ENCODE peak calls at places on chromosome 13, in five cellular contexts. One of them, this sample, is unnamed.
A peak's percentile ranks its signal among the peaks of the same experiment; 100 is the strongest.

GRCh38 chr13:108769213-108770070 is 140.0 kb downstream of the MYO16 start:
- DNase-seq in HepG2: no peak
- DNase-seq in endodermal cell: no peak
- DNase-seq in fibroblast of lung: peak; percentile 19
- DNase-seq in H9: no peak
- DNase-seq in this sample: no peak

GRCh38 chr13:52359534-52359933 is 46.4 kb downstream of the THSD1 start:
- DNase-seq in HepG2: no peak
- DNase-seq in endodermal cell: no peak
- DNase-seq in fibroblast of lung: peak; percentile 11
- DNase-seq in H9: no peak
- DNase-seq in this sample: no peak

GRCh38 chr13:102141625-102142472 is 260.0 kb downstream of the FGF14 start:
- DNase-seq in HepG2: peak; percentile 4
- DNase-seq in endodermal cell: no peak
- DNase-seq in fibroblast of lung: peak; percentile 23
- DNase-seq in H9: no peak
- DNase-seq in this sample: no peak

GRCh38 chr13:43405457-43405856 is 381.3 kb downstream of the ENOX1 start:
- DNase-seq in HepG2: no peak
- DNase-seq in endodermal cell: no peak
- DNase-seq in fibroblast of lung: peak; percentile 76
- DNase-seq in H9: no peak
- DNase-seq in this sample: no peak

GRCh38 chr13:33817513-33817842 is 471 bp upstream of the RFC3 start:
- DNase-seq in HepG2: no peak
- DNase-seq in endodermal cell: no peak
- DNase-seq in fibroblast of lung: peak; percentile 2
- DNase-seq in H9: no peak
- DNase-seq in this sample: no peak

GRCh38 chr13:29677627-29678026 is 82.1 kb upstream of the SLC7A1 start:
- DNase-seq in HepG2: no peak
- DNase-seq in endodermal cell: no peak
- DNase-seq in fibroblast of lung: no peak
- DNase-seq in H9: no peak
- DNase-seq in this sample: no peak

GRCh38 chr13:91360246-91360751 is 12.8 kb downstream of the MIR17HG start:
- DNase-seq in HepG2: no peak
- DNase-seq in endodermal cell: no peak
- DNase-seq in fibroblast of lung: no peak
- DNase-seq in H9: no peak
- DNase-seq in this sample: no peak

GRCh38 chr13:46665630-46666482 is 112.9 kb downstream of the LRCH1 start:
- DNase-seq in HepG2: peak; percentile 70
- DNase-seq in endodermal cell: no peak
- DNase-seq in fibroblast of lung: no peak
- DNase-seq in H9: no peak
- DNase-seq in this sample: no peak

GRCh38 chr13:110433014-110433413 is 125.9 kb downstream of the COL4A2 start:
- DNase-seq in HepG2: no peak
- DNase-seq in endodermal cell: no peak
- DNase-seq in fibroblast of lung: no peak
- DNase-seq in H9: no peak
- DNase-seq in this sample: peak; percentile 89

GRCh38 chr13:102261809-102262208 is 140.0 kb downstream of the FGF14 start:
- DNase-seq in HepG2: no peak
- DNase-seq in endodermal cell: no peak
- DNase-seq in fibroblast of lung: no peak
- DNase-seq in H9: no peak
- DNase-seq in this sample: no peak

GRCh38 chr13:72500851-72501250 is 226.6 kb downstream of the MZT1 start:
- DNase-seq in HepG2: no peak
- DNase-seq in endodermal cell: no peak
- DNase-seq in fibroblast of lung: no peak
- DNase-seq in H9: no peak
- DNase-seq in this sample: no peak

DNA sequence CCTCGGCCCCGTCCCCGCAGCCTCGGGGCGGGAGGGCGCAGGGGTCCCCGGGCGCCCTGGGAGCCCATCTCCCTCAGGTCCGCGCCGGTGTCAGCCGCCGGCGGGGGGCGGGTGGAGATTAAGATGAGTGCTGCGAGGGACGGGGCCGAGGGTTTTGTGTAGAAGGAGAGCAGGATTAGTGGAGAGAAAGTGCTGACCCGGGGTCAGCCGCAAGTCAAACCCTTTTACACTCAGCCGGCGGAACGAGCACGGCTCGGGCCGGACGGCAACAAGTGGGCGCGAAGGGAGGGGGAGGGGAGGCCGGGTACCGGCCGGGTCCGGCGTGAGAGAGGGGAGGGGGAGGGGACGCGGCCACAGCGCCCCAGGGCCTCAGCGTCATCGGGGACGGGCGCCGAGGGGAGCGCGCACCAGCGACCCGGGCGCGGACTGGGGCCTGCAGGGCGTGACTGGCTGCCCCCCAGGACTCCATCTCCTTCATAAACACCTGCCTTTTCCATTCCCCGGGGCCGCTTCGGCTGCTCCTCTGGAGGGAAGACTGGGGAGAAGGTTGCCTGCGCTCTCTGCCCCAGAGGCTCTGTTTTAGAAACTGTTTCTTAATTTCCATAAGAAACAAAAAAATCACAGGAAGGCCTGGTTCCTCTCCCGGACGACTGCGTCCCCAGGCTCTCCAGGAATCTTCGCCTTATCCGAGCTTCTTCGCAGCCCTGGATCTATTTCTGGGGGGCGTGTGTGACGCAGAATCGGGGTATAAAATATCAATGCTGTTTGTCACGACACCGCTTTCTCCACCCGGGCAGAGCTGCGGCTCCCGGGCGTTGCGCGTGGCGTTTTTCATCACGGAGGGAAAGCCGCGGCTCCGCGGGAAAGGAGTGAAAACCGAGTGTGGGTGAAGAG is 6.5 kb downstream of the SOX1 start:
- DNase-seq in HepG2: no peak
- DNase-seq in endodermal cell: peak; percentile 88
- DNase-seq in fibroblast of lung: no peak
- DNase-seq in H9: peak; percentile 83
- DNase-seq in this sample: no peak
- H3K9ac ChIP-seq in HepG2: no peak overlapping the region
- H3K9ac ChIP-seq in endodermal cell: no peak overlapping the region
- H3K9ac ChIP-seq in fibroblast of lung: no peak overlapping the region
- H3K9ac ChIP-seq in H9: no peak overlapping the region
- H3K9ac ChIP-seq in this sample: no peak overlapping the region

GRCh38 chr13:39526499-39526898 is 76.5 kb downstream of the LHFPL6 start:
- DNase-seq in HepG2: no peak
- DNase-seq in endodermal cell: no peak
- DNase-seq in fibroblast of lung: no peak
- DNase-seq in H9: no peak
- DNase-seq in this sample: no peak

GRCh38 chr13:39530996-39531395 is 72.0 kb downstream of the LHFPL6 start:
- DNase-seq in HepG2: no peak
- DNase-seq in endodermal cell: no peak
- DNase-seq in fibroblast of lung: peak; percentile 19
- DNase-seq in H9: no peak
- DNase-seq in this sample: no peak

GRCh38 chr13:39524795-39525194 is 78.2 kb downstream of the LHFPL6 start:
- DNase-seq in HepG2: no peak
- DNase-seq in endodermal cell: no peak
- DNase-seq in fibroblast of lung: no peak
- DNase-seq in H9: no peak
- DNase-seq in this sample: no peak

GRCh38 chr13:39527961-39528720 is 74.9 kb downstream of the LHFPL6 start:
- DNase-seq in HepG2: no peak
- DNase-seq in endodermal cell: no peak
- DNase-seq in fibroblast of lung: peak; percentile 97
- DNase-seq in H9: no peak
- DNase-seq in this sample: no peak

DNA sequence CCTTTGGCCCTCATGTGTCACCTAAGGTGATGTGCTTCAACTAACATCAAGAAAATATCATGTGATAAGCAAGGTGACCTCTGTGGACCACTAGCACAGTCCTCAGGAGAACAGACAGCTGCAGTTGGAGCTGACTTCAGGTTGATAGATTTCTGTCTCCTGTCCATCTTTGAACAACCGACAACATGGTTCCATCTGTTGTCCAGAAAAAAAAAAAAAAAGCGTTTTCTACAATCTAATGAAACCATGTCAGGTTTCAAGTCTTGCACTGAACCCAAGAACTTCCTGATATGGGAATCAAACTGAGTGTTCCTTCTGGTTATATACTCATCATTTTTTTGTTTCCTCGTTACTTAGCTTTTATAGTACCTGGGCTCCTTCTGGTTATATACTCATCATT is 75.7 kb downstream of the LHFPL6 start:
- DNase-seq in HepG2: no peak
- DNase-seq in endodermal cell: no peak
- DNase-seq in fibroblast of lung: no peak
- DNase-seq in H9: no peak
- DNase-seq in this sample: no peak
- H3K27ac ChIP-seq in HepG2: no peak overlapping the region
- H3K27ac ChIP-seq in endodermal cell: no peak overlapping the region
- H3K27ac ChIP-seq in fibroblast of lung: peak overlapping the region; percentile 83
- H3K27ac ChIP-seq in H9: no peak overlapping the region
- H3K27ac ChIP-seq in this sample: no peak overlapping the region

GRCh38 chr13:39049274-39049673 is 11.0 kb downstream of the NHLRC3 start:
- DNase-seq in HepG2: no peak
- DNase-seq in endodermal cell: no peak
- DNase-seq in fibroblast of lung: no peak
- DNase-seq in H9: no peak
- DNase-seq in this sample: no peak

GRCh38 chr13:39048806-39049205 is 10.6 kb downstream of the NHLRC3 start:
- DNase-seq in HepG2: no peak
- DNase-seq in endodermal cell: no peak
- DNase-seq in fibroblast of lung: no peak
- DNase-seq in H9: no peak
- DNase-seq in this sample: no peak

GRCh38 chr13:39051157-39051556 is 12.9 kb downstream of the NHLRC3 start:
- DNase-seq in HepG2: peak; percentile 13
- DNase-seq in endodermal cell: no peak
- DNase-seq in fibroblast of lung: peak; percentile 25
- DNase-seq in H9: no peak
- DNase-seq in this sample: no peak

GRCh38 chr13:39044536-39044935 is 6.3 kb downstream of the NHLRC3 start:
- DNase-seq in HepG2: no peak
- DNase-seq in endodermal cell: no peak
- DNase-seq in fibroblast of lung: no peak
- DNase-seq in H9: no peak
- DNase-seq in this sample: no peak

GRCh38 chr13:39047560-39047959 is 9.3 kb downstream of the NHLRC3 start:
- DNase-seq in HepG2: no peak
- DNase-seq in endodermal cell: peak; percentile 80
- DNase-seq in fibroblast of lung: no peak
- DNase-seq in H9: peak; percentile 61
- DNase-seq in this sample: no peak
- H3K9ac ChIP-seq in HepG2: no peak overlapping the region
- H3K9ac ChIP-seq in endodermal cell: no peak overlapping the region
- H3K9ac ChIP-seq in fibroblast of lung: no peak overlapping the region
- H3K9ac ChIP-seq in H9: no peak overlapping the region
- H3K9ac ChIP-seq in this sample: no peak overlapping the region

DNA sequence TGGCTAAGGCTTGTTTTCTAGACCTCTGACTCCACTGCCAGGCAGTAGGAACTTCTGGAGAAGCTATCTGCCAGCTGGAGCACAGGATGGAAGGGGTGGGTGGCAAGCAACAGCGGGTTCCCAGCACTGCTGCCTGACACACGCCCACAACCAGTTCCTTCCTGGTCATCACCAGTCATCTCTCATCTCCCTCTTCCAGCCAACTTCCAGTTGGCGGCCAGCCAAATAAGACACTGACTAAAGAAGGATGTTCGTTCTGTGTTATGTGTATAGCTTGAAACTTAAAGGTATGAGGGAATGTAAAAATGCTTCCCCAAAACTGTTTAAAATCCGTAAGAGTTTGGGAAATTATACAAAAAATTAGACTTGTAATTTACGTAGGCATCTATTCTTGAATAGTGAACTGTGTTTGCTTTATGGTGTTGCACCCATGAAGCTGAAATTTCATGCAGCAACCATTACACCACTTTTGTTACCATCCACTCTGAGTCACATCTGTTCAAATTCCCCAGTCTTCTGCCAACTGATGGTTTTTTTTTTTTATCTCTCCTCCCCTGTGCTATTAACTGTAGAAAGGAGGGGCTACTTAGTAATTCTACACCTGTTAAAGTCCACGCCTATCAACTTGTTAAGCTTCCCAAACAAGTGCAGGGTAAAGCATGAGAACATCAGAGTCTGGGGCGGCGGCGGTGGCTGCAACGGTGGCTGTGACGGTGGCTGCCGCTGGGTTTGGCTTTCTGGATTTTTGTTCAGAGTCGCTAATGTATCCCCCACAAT is 86.2 kb upstream of the FRY start:
- DNase-seq in HepG2: no peak
- DNase-seq in endodermal cell: peak; percentile 74
- DNase-seq in fibroblast of lung: peak; percentile 74
- DNase-seq in H9: peak; percentile 39
- DNase-seq in this sample: peak; percentile 84
- H3K27ac ChIP-seq in HepG2: no peak overlapping the region
- H3K27ac ChIP-seq in endodermal cell: no peak overlapping the region
- H3K27ac ChIP-seq in fibroblast of lung: peak overlapping the region; percentile 46
- H3K27ac ChIP-seq in H9: no peak overlapping the region
- H3K27ac ChIP-seq in this sample: no peak overlapping the region

GRCh38 chr13:28283600-28283999 is 145.3 kb downstream of the PAN3 start:
- DNase-seq in HepG2: no peak
- DNase-seq in endodermal cell: no peak
- DNase-seq in fibroblast of lung: no peak
- DNase-seq in H9: no peak
- DNase-seq in this sample: no peak
- H3K9ac ChIP-seq in HepG2: no peak overlapping the region
- H3K9ac ChIP-seq in endodermal cell: no peak overlapping the region
- H3K9ac ChIP-seq in fibroblast of lung: no peak overlapping the region
- H3K9ac ChIP-seq in H9: no peak overlapping the region
- H3K9ac ChIP-seq in this sample: no peak overlapping the region

GRCh38 chr13:35475131-35475959 is 1.1 kb downstream of the MAB21L1 start:
- DNase-seq in HepG2: no peak
- DNase-seq in endodermal cell: peak; percentile 79
- DNase-seq in fibroblast of lung: peak; percentile 47
- DNase-seq in H9: peak; percentile 67
- DNase-seq in this sample: peak; percentile 63

GRCh38 chr13:35471466-35472307 is 4.8 kb downstream of the MAB21L1 start:
- DNase-seq in HepG2: no peak
- DNase-seq in endodermal cell: peak; percentile 60
- DNase-seq in fibroblast of lung: no peak
- DNase-seq in H9: no peak
- DNase-seq in this sample: peak; percentile 30

GRCh38 chr13:35475960-35476943 is at the start of gene MAB21L1:
- DNase-seq in HepG2: no peak
- DNase-seq in endodermal cell: peak; percentile 68
- DNase-seq in fibroblast of lung: peak; percentile 63
- DNase-seq in H9: no peak
- DNase-seq in this sample: peak; percentile 50

GRCh38 chr13:35472308-35473008 is 4.0 kb downstream of the MAB21L1 start:
- DNase-seq in HepG2: no peak
- DNase-seq in endodermal cell: peak; percentile 63
- DNase-seq in fibroblast of lung: no peak
- DNase-seq in H9: no peak
- DNase-seq in this sample: peak; percentile 41

GRCh38 chr13:35474551-35474950 is 1.9 kb downstream of the MAB21L1 start:
- DNase-seq in HepG2: no peak
- DNase-seq in endodermal cell: no peak
- DNase-seq in fibroblast of lung: no peak
- DNase-seq in H9: no peak
- DNase-seq in this sample: no peak
- H3K27ac ChIP-seq in HepG2: no peak overlapping the region
- H3K27ac ChIP-seq in endodermal cell: no peak overlapping the region
- H3K27ac ChIP-seq in fibroblast of lung: peak overlapping the region; percentile 68
- H3K27ac ChIP-seq in H9: no peak overlapping the region
- H3K27ac ChIP-seq in this sample: no peak overlapping the region

This sample was measured in kidney.